ENCODE peak calls at places on chromosomes 4 and X, in seven cellular contexts. P, R, E, M, K, S and H are unnamed samples. For H3K4me1, the result is how much of the 10 kb centered on the place peaks cover.

GRCh38 chrX:11059923-11060322 is 51.2 kb upstream of the HCCS start:
- DNase-seq in M (no peak), E (no peak), P (peak), K (no peak), S (no peak), R (peak), H (no peak)

GRCh38 chrX:13094374-13094773 is 50.0 kb upstream of the FAM9C start:
- DNase-seq in S (no peak), M (no peak), K (no peak), E (no peak), R (no peak), P (no peak), H (no peak)

GRCh38 chr4:56907489-56908205 is at the start of gene REST:
- DNase-seq in P (peak), R (peak), S (peak), M (peak), E (peak), K (peak), H (peak)

GRCh38 chr4:176949022-176949421 is 156.3 kb upstream of the VEGFC start:
- DNase-seq in E (no peak), M (peak), S (peak), K (peak), P (no peak), R (no peak), H (no peak)

GRCh38 chr4:157004279-157005161 is 32.9 kb upstream of the PDGFC start:
- DNase-seq in K (no peak), S (no peak), E (no peak), R (no peak), P (peak), M (no peak), H (no peak)

GRCh38 chrX:103640401-103641155 is 11.8 kb downstream of the TCEAL1 start:
- DNase-seq in K (no peak), E (no peak), R (peak), M (no peak), S (no peak), P (peak), H (no peak)

GRCh38 chr4:101162990-101163380 is 184.3 kb downstream of the PPP3CA start:
- DNase-seq in E (no peak), M (no peak), R (no peak), K (no peak), S (no peak), P (no peak), H (no peak)

GRCh38 chr4:5561286-5561685 is 147.1 kb downstream of the EVC2 start:
- DNase-seq in K (no peak), S (no peak), E (no peak), P (no peak), R (no peak), M (no peak), H (no peak)

GRCh38 chr4:70754990-70755688 is 33.4 kb downstream of the RUFY3 start:
- DNase-seq in M (no peak), K (no peak), S (no peak), E (no peak), R (peak), P (no peak), H (no peak)

GRCh38 chr4:116150152-116150551 is 935.2 kb downstream of the TRAM1L1 start:
- DNase-seq in P (no peak), K (no peak), S (no peak), M (no peak), E (no peak), R (no peak), H (no peak)

GRCh38 chr4:13920901-13921300 is 293.4 kb upstream of the BOD1L1 start:
- DNase-seq in E (no peak), S (no peak), K (no peak), R (peak), M (peak), P (peak), H (no peak)

GRCh38 chr4:73674451-73674919 is 54.2 kb upstream of the RASSF6 start:
- DNase-seq in E (no peak), P (peak), K (peak), R (peak), S (no peak), M (peak), H (peak)

GRCh38 chr4:33709247-33709646 is 2535.1 kb downstream of the ARAP2 start:
- DNase-seq in S (no peak), E (no peak), R (peak), K (no peak), M (no peak), P (peak), H (no peak)

GRCh38 chr4:158020175-158020574 is 152.7 kb downstream of the GASK1B start:
- DNase-seq in K (peak), M (no peak), P (peak), E (no peak), R (peak), S (no peak), H (no peak)

GRCh38 chrX:41200785-41201184 is 115.5 kb downstream of the USP9X start:
- DNase-seq in R (no peak), S (no peak), P (no peak), K (no peak), M (no peak), E (no peak), H (no peak)

GRCh38 chr4:7189475-7190277 is 2.7 kb upstream of the SORCS2 start:
- DNase-seq in S (no peak), P (no peak), M (no peak), K (no peak), R (no peak), E (peak), H (no peak)

GRCh38 chr4:30912098-30912719 is 192.0 kb downstream of the PCDH7 start:
- DNase-seq in R (no peak), P (peak), S (no peak), K (no peak), M (no peak), E (no peak), H (no peak)

GRCh38 chr4:30725562-30725961 is 5.4 kb downstream of the PCDH7 start:
- DNase-seq in R (no peak), M (no peak), E (no peak), K (no peak), S (no peak), P (peak), H (no peak)

GRCh38 chr4:74308215-74308614 is at the start of gene EPGN:
- DNase-seq in S (no peak), P (peak), R (peak), E (no peak), K (no peak), M (no peak), H (no peak)

GRCh38 chr4:140861359-140862181 is 105.4 kb upstream of the TBC1D9 start:
- DNase-seq in S (peak), R (peak), K (peak), M (peak), P (peak), E (no peak), H (peak)

GRCh38 chr4:80259012-80259411 is 7.5 kb upstream of the FGF5 start:
- DNase-seq in R (no peak), S (no peak), P (no peak), M (no peak), K (no peak), E (no peak), H (no peak)

GRCh38 chr4:23934223-23934622 is 44.4 kb upstream of the PPARGC1A start:
- DNase-seq in E (no peak), R (no peak), M (no peak), K (no peak), P (no peak), S (no peak), H (no peak)

GRCh38 chr4:68864438-68865177 is 48.8 kb downstream of the UGT2B10 start:
- DNase-seq in P (no peak), K (peak), S (no peak), E (no peak), R (no peak), M (no peak), H (no peak)

GRCh38 chr4:142815834-142816233 is 30.3 kb downstream of the INPP4B start:
- DNase-seq in S (no peak), P (peak), M (no peak), E (no peak), K (no peak), R (peak), H (no peak)

GRCh38 chr4:1799997-1800375 is 6.9 kb downstream of the FGFR3 start:
- DNase-seq in P (no peak), K (no peak), M (no peak), R (no peak), E (no peak), S (no peak), H (no peak)

GRCh38 chr4:127006509-127006908 is 626.2 kb upstream of the INTU start:
- DNase-seq in K (no peak), M (no peak), P (no peak), R (peak), S (no peak), E (no peak), H (no peak)

DNA sequence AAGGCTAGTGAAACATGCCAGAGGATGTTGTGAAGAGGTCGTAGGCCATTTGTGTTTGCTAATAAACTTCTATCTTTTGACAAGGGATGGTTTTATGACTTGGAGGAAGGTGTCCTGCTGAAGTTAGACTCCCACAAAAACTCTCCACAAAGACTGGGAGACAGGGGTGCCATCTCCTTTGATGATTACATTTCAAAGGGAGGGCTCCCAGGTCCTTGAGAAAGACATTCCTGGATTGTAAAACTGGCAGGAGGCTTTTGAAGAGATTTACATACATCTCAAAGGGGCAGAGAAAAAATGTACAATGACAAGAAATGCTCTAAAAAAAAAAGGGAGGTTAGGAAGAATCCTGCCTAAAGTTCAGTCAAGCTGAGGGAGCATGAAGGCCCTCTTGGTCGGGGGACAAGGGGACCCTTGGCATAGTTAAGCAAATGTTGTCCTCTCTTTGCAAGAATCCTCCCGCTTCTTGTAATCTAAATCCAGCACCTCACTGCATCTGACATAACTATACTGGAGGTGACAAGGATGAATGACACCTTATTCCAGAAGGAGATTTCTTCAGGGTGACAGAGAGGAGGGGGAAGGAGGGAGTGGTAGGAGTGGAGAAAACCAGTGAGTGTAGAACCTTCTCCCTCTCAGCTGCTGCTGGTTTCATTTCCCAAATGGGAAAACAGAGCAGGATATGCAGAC is 41.0 kb upstream of the MGST2 start:
- DNase-seq in E (no peak), K (no peak), R (no peak), P (no peak), S (no peak), M (no peak), H (no peak)
- H3K4me3 ChIP-seq in E (no peak), K (no peak), R (no peak), P (no peak), S (no peak), M (no peak), H (no peak)

GRCh38 chrX:30888526-30889146 is 418 bp downstream of the TAB3 start:
- DNase-seq in E (no peak), S (no peak), M (peak), R (peak), K (no peak), P (no peak), H (no peak)
- H3K27ac ChIP-seq in E (peak), S (peak), M (peak), R (peak), K (peak), P (peak), H (peak)

GRCh38 chr4:153138736-153139135 is 65.5 kb upstream of the TRIM2 start:
- DNase-seq in E (no peak), M (no peak), P (no peak), S (no peak), K (no peak), R (no peak), H (no peak)
- H3K4me1 ChIP-seq in E (under half), M (under half), P (under half), S (under half), K (under half), R (under half), H (under half)

GRCh38 chrX:40146471-40147398 is 49.0 kb upstream of the BCOR start:
- DNase-seq in E (peak), K (peak), M (no peak), S (no peak), P (peak), R (peak), H (peak)
- H3K4me3 ChIP-seq in E (peak), K (no peak), M (peak), S (no peak), P (peak), R (peak), H (peak)

GRCh38 chr4:159298502-159298901 is 195.6 kb downstream of the RAPGEF2 start:
- DNase-seq in P (peak), R (peak), S (no peak), E (no peak), K (no peak), M (no peak), H (no peak)
- H3K27ac ChIP-seq in P (peak), R (peak), S (no peak), E (no peak), K (no peak), M (peak), H (no peak)

GRCh38 chr4:155569960-155570515 is 96.6 kb upstream of the GUCY1A1 start:
- DNase-seq in R (peak), P (peak), M (no peak), K (no peak), S (no peak), E (no peak), H (no peak)

GRCh38 chr4:155569471-155569870 is 97.2 kb upstream of the GUCY1A1 start:
- DNase-seq in K (no peak), P (no peak), E (no peak), S (no peak), M (no peak), R (no peak), H (no peak)

GRCh38 chr4:155571184-155571944 is 95.3 kb upstream of the GUCY1A1 start:
- DNase-seq in R (peak), E (no peak), M (no peak), S (no peak), K (no peak), P (no peak), H (no peak)

GRCh38 chr4:155572106-155572703 is 94.4 kb upstream of the GUCY1A1 start:
- DNase-seq in M (no peak), E (no peak), P (no peak), R (no peak), S (no peak), K (no peak), H (no peak)

DNA sequence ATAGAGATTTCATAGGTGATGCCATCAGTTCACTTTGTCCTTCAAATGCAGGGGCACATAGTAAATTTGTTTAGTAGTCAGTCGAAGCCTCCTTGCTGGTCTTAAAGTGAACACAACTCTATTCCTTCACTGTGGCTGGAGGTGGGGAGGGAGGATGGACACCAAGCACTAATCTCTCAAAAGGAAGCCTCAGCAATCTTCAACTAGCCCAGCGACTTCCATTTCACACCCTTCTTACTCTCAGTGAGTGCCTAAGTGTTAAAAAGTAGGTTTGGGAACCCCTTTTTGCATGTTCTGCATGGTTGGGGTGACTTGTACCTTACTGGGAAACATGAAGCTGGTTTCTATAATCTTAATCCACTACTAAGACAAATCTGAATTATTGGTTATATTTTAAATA is 96.0 kb upstream of the GUCY1A1 start:
- DNase-seq in E (no peak), S (no peak), K (no peak), P (no peak), M (no peak), R (no peak), H (no peak)
- H3K4me1 ChIP-seq in E (under half), S (under half), K (under half), P (under half), M (under half), R (under half), H (under half)

GRCh38 chrX:74422029-74422352 is 698 bp downstream of the SLC16A2 start:
- DNase-seq in S (no peak), E (no peak), P (no peak), K (no peak), R (no peak), M (peak), H (peak)
- H3K4me3 ChIP-seq in S (peak), E (peak), P (peak), K (peak), R (peak), M (peak), H (peak)

GRCh38 chr4:15035152-15035551 is 32.9 kb downstream of the CPEB2 start:
- DNase-seq in K (no peak), M (no peak), E (no peak), S (no peak), R (peak), P (peak), H (no peak)

GRCh38 chr4:15037923-15038541 is 35.8 kb downstream of the CPEB2 start:
- DNase-seq in K (no peak), R (peak), P (peak), E (no peak), M (no peak), S (no peak), H (no peak)

GRCh38 chr4:15031993-15032660 is 29.8 kb downstream of the CPEB2 start:
- DNase-seq in M (no peak), P (peak), S (no peak), E (no peak), K (no peak), R (peak), H (no peak)

GRCh38 chr4:15031197-15031596 is 28.9 kb downstream of the CPEB2 start:
- DNase-seq in R (no peak), M (no peak), P (peak), S (no peak), K (no peak), E (no peak), H (no peak)

GRCh38 chr4:15034071-15034764 is 31.9 kb downstream of the CPEB2 start:
- DNase-seq in P (peak), E (no peak), M (no peak), R (peak), S (no peak), K (no peak), H (no peak)
- H3K27ac ChIP-seq in P (no peak), E (peak), M (no peak), R (peak), S (no peak), K (no peak), H (no peak)

GRCh38 chr4:40225497-40225896 is 28.7 kb downstream of the RHOH start:
- DNase-seq in E (no peak), M (no peak), P (no peak), S (no peak), R (no peak), K (no peak), H (no peak)
- H3K4me1 ChIP-seq in E (under half), M (under half), P (under half), S (under half), R (under half), K (under half), H (under half)

GRCh38 chr4:155037031-155037430 is 171.4 kb upstream of the NPY2R start:
- DNase-seq in P (no peak), R (no peak), S (no peak), E (no peak), M (no peak), K (no peak), H (no peak)
- H3K4me3 ChIP-seq in P (no peak), R (no peak), S (no peak), E (no peak), M (no peak), K (no peak), H (no peak)